ENCODE peak calls at places on chromosome 21, in seven cellular contexts. R is activated CD4-positive, CD25-positive, alpha-beta regulatory T cell; O is neural crest cell; W is CD8-positive, alpha-beta memory T cell; M is activated gamma-delta T cell; N is T47D; U is upper lobe of right lung. B is an unnamed sample.

GRCh38 chr21:22925032-22925431 is 1926.8 kb downstream of the NCAM2 start:
- DNase-seq in R (no peak), O (no peak), W (no peak), M (no peak), N (no peak), U (no peak), B (no peak)

GRCh38 chr21:32346951-32347350 is 45.9 kb downstream of the URB1 start:
- DNase-seq in R (no peak), O (no peak), W (no peak), M (no peak), N (no peak), U (no peak), B (no peak)

GRCh38 chr21:35048706-35049617 is at the start of gene RUNX1:
- DNase-seq in R (peak; percentile 51), O (no peak), W (peak; percentile 64), M (no peak), N (no peak), U (peak; percentile 68), B (peak; percentile 90)

GRCh38 chr21:23093259-23093658 is 2095.1 kb downstream of the NCAM2 start:
- DNase-seq in R (no peak), O (no peak), W (no peak), M (no peak), N (no peak), U (no peak), B (no peak)

GRCh38 chr21:44006656-44007055 is 5.5 kb upstream of the TRAPPC10 start:
- DNase-seq in R (no peak), O (no peak), W (no peak), M (no peak), N (no peak), U (no peak), B (peak; percentile 46)

GRCh38 chr21:42097860-42098259 is 26.7 kb downstream of the UMODL1 start:
- DNase-seq in R (no peak), O (no peak), W (no peak), M (no peak), N (peak; percentile 54), U (no peak), B (peak; percentile 97)

GRCh38 chr21:45838636-45839035 is 142.9 kb upstream of the COL6A1 start:
- DNase-seq in R (no peak), O (no peak), W (no peak), M (no peak), N (no peak), U (no peak), B (no peak)

GRCh38 chr21:45100866-45101265 is 26.5 kb downstream of the ADARB1 start:
- DNase-seq in R (no peak), O (no peak), W (no peak), M (no peak), N (no peak), U (no peak), B (no peak)

GRCh38 chr21:28598214-28598613 is 394.5 kb downstream of the LTN1 start:
- DNase-seq in R (no peak), O (no peak), W (no peak), M (no peak), N (no peak), U (no peak), B (no peak)